ENCODE peak calls at places on chromosomes 4 and X, in four cellular contexts. N is H1, G is mesendoderm, L is IMR-90. M is an unnamed sample.

GRCh38 chr4:2343476-2343875 is 75.0 kb downstream of the ZFYVE28 start:
- DNase-seq in N (no peak), G (no peak), L (no peak), M (no peak)

GRCh38 chr4:3267576-3268394 is 18.8 kb downstream of the MSANTD1 start:
- DNase-seq in N (peak), G (peak), L (no peak), M (no peak)

GRCh38 chr4:15020502-15021286 is 18.4 kb downstream of the CPEB2 start:
- DNase-seq in N (no peak), G (no peak), L (no peak), M (no peak)

GRCh38 chrX:11261260-11261659 is 32.0 kb upstream of the AMELX start:
- DNase-seq in N (no peak), G (no peak), L (peak), M (no peak)

GRCh38 chr4:11765849-11766453 is 337.3 kb upstream of the HS3ST1 start:
- DNase-seq in N (no peak), G (peak), L (peak), M (peak)

GRCh38 chr4:34309356-34309900 is 1934.9 kb downstream of the ARAP2 start:
- DNase-seq in N (no peak), G (no peak), L (no peak), M (no peak)

GRCh38 chrX:25206761-25207160 is 191.0 kb upstream of the ARX start:
- DNase-seq in N (no peak), G (peak), L (peak), M (no peak)

GRCh38 chrX:23907496-23908218 is at the start of the genes APOO and CXorf58:
- DNase-seq in N (peak), G (peak), L (peak), M (peak)

GRCh38 chr4:181601118-181601517 is 642.1 kb upstream of the TENM3 start:
- DNase-seq in N (no peak), G (peak), L (no peak), M (no peak)

DNA sequence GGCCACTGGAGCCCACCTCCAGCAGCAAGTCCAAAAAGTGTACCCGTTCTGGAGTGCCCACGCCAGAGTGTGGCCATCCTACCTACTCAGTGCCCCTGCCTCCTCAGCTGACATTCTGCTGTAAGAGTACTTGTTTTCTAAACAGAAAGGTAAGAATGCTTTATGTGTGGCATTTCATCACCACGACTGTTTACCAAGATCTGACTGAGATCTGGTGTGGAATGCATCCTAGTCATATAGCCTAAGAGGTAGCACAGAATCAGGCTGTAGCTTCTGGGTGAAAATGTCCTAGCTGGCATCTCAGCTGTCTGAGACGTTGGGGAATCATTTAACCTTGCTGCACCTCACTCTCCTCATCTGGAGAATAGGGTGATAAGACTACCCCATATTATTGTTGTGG is 638.7 kb upstream of the TENM3 start:
- DNase-seq in N (no peak), G (no peak), L (no peak), M (no peak)
- H4K8ac ChIP-seq in N (no peak), G (no peak), L (no peak), M (no peak)

DNA sequence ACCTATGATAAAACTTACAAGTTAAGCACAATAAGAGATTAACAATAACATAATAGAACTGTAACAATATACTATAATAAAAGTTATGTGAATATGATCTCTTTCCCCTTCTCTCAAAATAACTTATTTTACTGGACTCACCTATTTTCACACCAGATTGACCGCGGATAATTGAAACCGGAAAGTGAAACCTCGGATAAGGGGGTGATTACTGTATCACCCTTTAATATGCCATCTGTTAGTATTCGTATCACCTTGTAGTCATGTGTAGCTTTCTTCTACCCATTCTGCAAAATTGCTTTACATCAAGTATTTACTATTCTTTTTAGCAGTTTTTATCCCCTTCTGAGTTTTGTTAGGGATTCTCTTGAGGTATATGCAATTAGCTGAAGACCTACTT is 1.8 kb downstream of the SPCS3 start:
- DNase-seq in N (no peak), G (no peak), L (no peak), M (no peak)
- H3K56ac ChIP-seq in N (no peak), G (peak), L (no peak), M (no peak)

GRCh38 chr4:76035146-76035545 is 724 bp downstream of the CXCL11 start:
- DNase-seq in N (no peak), G (no peak), L (no peak), M (no peak)

GRCh38 chr4:76036855-76037254 is 985 bp upstream of the CXCL11 start:
- DNase-seq in N (no peak), G (no peak), L (no peak), M (peak)

GRCh38 chr4:76035799-76036389 is at the start of gene CXCL11:
- DNase-seq in N (no peak), G (no peak), L (peak), M (no peak)
- H3K23ac ChIP-seq in N (no peak), G (no peak), L (no peak), M (no peak)

GRCh38 chr4:113825272-113825671 is 63.7 kb upstream of the CAMK2D start:
- DNase-seq in N (no peak), G (no peak), L (no peak), M (no peak)
- H4K8ac ChIP-seq in N (no peak), G (no peak), L (no peak), M (no peak)

GRCh38 chrX:107574054-107574683 is 54.1 kb upstream of the PRPS1 start:
- DNase-seq in N (no peak), G (no peak), L (peak), M (no peak)

GRCh38 chrX:107573016-107573415 is 55.3 kb upstream of the PRPS1 start:
- DNase-seq in N (no peak), G (no peak), L (no peak), M (no peak)

GRCh38 chrX:107576392-107576791 is 51.9 kb upstream of the PRPS1 start:
- DNase-seq in N (no peak), G (no peak), L (no peak), M (no peak)

GRCh38 chrX:107576841-107577240 is 51.5 kb upstream of the PRPS1 start:
- DNase-seq in N (no peak), G (no peak), L (no peak), M (no peak)

DNA sequence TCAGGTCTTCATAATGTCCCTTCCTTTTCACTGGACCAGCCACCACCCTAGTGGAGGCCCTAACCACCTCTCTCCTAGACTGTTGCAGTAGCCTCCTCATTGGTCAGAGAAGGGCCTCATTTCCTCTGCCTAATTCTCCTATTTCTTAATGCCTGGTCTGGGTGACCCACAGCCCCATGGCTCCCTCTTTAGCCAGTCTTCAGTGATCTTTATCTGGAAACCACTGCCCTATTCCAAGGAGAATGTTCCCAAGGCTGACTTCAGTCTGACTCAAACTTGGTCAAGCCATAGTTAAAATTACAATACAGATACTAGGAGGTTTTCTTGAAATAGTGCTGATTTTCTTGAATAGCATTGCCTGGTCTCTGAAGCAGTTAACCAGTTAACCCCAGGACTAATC is 53.6 kb upstream of the PRPS1 start:
- DNase-seq in N (no peak), G (no peak), L (peak), M (no peak)
- H3K56ac ChIP-seq in N (no peak), G (no peak), L (peak), M (no peak)

DNA sequence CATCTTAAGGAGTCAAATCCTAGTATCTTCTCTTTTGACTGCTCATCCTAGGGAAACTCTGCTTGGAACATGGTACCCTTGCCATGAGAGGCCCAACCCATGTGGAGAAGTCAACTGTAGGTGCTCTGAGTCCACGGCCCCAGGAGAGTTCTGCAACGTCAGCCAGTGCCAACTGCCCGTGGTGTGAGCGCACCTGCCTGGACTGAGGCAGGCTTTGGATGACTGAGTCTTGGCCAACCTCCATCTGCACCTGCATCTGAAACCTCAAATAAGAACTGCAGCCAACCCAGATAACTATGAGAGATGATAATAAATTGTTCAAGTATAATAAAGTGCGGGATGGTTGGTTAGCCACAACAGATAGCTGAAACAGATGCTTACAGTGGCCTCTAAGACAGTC is 772.0 kb downstream of the TRIML1 start:
- DNase-seq in N (no peak), G (no peak), L (no peak), M (no peak)
- H3K23ac ChIP-seq in N (no peak), G (no peak), L (no peak), M (no peak)

DNA sequence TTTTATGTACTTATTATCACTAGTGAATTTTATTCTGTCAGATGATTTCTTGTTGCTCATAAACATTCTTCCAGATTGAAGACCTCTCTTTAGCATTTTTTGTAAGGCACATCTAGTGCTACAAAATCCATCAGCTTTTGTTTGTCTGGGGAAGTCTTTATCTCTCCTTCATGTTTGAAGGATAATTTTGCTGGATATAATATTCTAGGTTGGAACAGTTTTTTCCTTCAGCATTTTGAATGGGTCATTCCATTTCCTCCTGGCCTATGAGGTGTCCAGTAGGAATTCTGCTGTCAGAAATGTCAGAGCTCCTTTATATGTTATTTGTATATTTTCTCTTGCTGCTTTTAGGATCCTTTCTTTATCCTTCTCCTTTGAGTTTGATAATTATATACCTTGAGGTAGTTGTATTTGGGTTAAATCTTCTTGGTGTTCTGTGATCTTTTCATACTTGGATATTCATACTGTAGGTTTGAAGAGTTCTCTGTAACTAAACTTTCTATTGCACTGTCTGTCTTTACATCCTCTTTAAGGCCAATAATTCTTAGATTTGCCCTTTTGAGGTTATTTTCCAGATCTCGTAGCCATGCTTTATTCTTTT is 58.3 kb downstream of the PTPN13 start:
- DNase-seq in N (no peak), G (no peak), L (no peak), M (no peak)
- H4K8ac ChIP-seq in N (no peak), G (no peak), L (no peak), M (no peak)

GRCh38 chr4:187617117-187617516 is 378.5 kb upstream of the ZFP42 start:
- DNase-seq in N (no peak), G (peak), L (peak), M (no peak)

GRCh38 chr4:187618701-187619278 is 376.8 kb upstream of the ZFP42 start:
- DNase-seq in N (no peak), G (no peak), L (peak), M (no peak)

GRCh38 chr4:187613089-187613839 is 382.3 kb upstream of the ZFP42 start:
- DNase-seq in N (no peak), G (no peak), L (no peak), M (no peak)

GRCh38 chr4:187619319-187619718 is 376.3 kb upstream of the ZFP42 start:
- DNase-seq in N (no peak), G (no peak), L (no peak), M (no peak)

DNA sequence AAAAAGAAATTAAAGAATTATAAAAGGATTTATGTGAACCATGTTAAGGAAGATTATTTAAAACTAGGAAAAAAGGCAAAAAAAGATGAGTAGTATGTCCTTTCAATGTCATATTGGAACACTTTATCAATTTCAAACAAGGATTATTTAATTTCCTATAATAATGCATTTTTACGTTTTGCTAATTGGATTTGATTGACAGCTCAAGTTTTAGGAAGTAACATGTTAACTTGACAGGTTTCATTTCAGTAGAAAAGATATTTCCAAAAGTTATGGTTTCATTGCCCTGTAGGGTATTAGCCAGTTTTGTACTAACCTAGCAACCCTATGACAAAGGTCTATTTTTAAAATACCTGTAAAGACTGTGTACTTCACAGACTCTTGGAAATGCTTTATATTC is 379.6 kb upstream of the ZFP42 start:
- DNase-seq in N (no peak), G (no peak), L (no peak), M (no peak)
- H3K56ac ChIP-seq in N (no peak), G (no peak), L (no peak), M (no peak)

DNA sequence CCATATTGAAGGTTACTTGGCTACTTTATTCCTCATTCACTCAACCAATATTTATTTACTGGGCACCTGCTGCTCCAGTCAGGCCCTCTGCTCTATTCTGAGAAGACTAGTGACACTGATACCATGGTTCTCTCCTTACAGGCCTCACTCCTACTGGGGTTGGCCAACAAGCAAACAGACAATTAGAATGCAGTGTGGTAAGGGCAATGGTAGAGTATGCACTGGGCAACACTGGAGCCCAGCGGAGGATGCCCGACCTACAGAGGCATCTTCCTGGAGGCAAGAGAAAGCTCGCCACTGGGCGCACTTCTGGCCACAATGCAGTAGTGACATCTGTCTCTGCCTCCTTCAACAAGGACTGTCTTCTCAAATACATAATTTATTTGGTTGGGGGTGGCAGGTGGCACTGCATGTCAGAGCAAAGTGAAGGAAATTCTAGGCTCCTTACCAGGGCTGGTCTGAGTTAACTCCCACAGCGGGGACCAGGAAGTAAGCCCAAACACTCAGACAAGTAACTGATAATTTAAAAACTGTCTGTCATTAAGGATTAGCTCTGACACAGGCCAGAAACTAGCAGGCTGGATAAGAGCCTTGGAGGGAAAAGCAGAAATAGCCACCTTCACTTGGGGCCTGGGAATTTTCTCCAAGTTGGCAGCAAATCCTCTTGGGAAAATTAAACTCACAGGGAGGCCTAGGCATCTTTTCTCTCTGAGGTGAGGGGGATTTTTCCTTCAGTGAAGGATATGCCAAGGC is 150.7 kb upstream of the EOLA2 start:
- DNase-seq in N (no peak), G (no peak), L (no peak), M (no peak)
- H3K23ac ChIP-seq in N (no peak), G (no peak), L (no peak), M (no peak)

DNA sequence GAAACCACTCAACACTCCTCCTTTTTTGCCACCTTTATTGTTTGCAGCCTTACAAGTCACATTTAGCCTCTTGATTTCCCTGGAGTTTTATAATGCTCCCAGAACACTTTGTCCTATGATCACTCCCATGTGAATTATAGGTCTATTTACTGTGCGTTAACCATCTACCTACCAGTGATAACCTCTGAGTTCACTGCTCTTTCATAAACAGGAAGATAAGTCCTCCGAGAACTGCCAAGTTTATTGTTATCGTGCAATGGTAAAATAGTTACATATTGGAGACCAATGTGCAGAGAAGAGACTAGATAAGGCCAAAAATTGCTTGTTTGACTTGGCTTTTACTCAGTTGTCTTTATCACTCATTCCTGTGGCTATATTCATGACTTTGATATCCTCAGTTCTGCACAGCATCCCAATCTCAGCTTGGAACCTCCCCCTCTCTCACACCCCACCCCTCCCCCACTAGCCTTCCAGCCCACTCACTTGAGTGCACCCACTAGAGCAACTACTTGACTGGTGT is 12.9 kb upstream of the NUDT9 start:
- DNase-seq in N (no peak), G (no peak), L (no peak), M (no peak)
- H4K8ac ChIP-seq in N (no peak), G (no peak), L (no peak), M (no peak)